ENCODE peak calls at places on chromosomes 4 and X, in four cellular contexts. X, L, C and D are unnamed samples.

GRCh38 chr4:37662861-37663390 is 23.2 kb downstream of the RELL1 start:
- DNase-seq in X (peak), L (no peak), C (no peak), D (no peak)

GRCh38 chrX:4656419-4656818 is 943.0 kb upstream of the PRKX start:
- DNase-seq in X (no peak), L (no peak), C (no peak), D (no peak)

GRCh38 chrX:23514082-23514481 is 153.2 kb upstream of the PRDX4 start:
- DNase-seq in X (no peak), L (no peak), C (no peak), D (no peak)

GRCh38 chrX:7076245-7076661 is 71.3 kb upstream of the STS start:
- DNase-seq in C (no peak), L (no peak), X (no peak), D (no peak)

GRCh38 chrX:16882702-16883486 is 12.7 kb upstream of the RBBP7 start:
- DNase-seq in X (peak), L (peak), C (no peak), D (peak)

GRCh38 chr4:150150545-150151156 is 72.4 kb downstream of the DCLK2 start:
- DNase-seq in L (no peak), C (peak), X (no peak), D (no peak)

GRCh38 chr4:184763150-184763780 is 29.4 kb upstream of the CENPU start:
- DNase-seq in L (no peak), C (no peak), X (no peak), D (no peak)

GRCh38 chr4:129344058-129344457 is 248.1 kb downstream of the C4orf33 start:
- DNase-seq in C (no peak), L (no peak), X (peak), D (peak)

GRCh38 chr4:55312491-55313101 is 33.4 kb upstream of the SRD5A3 start:
- DNase-seq in X (no peak), L (no peak), C (no peak), D (peak)

GRCh38 chrX:152958047-152958446 is 35.9 kb downstream of the PNMA5 start:
- DNase-seq in L (no peak), C (no peak), X (no peak), D (peak)

GRCh38 chr4:41504167-41504566 is 33.8 kb upstream of the LIMCH1 start:
- DNase-seq in X (no peak), C (no peak), L (no peak), D (no peak)

GRCh38 chr4:127244515-127244914 is 388.2 kb upstream of the INTU start:
- DNase-seq in X (no peak), L (no peak), C (no peak), D (no peak)

GRCh38 chrX:110284159-110284558 is 33.7 kb downstream of the AMMECR1 start:
- DNase-seq in X (peak), C (no peak), L (no peak), D (no peak)

GRCh38 chr4:15670576-15670975 is 11.1 kb upstream of the FAM200B start:
- DNase-seq in X (no peak), L (no peak), C (no peak), D (no peak)

GRCh38 chrX:10577863-10578262 is 42.5 kb downstream of the MID1 start:
- DNase-seq in C (no peak), L (no peak), X (no peak), D (no peak)

GRCh38 chrX:10230222-10230621 is 73.4 kb downstream of the CLCN4 start:
- DNase-seq in L (no peak), X (no peak), C (no peak), D (no peak)

GRCh38 chr4:109826719-109827118 is 1.1 kb upstream of the RRH start:
- DNase-seq in X (no peak), C (no peak), L (no peak), D (peak)

GRCh38 chr4:11198516-11199305 is 230.0 kb downstream of the HS3ST1 start:
- DNase-seq in L (no peak), X (no peak), C (no peak), D (no peak)

GRCh38 chr4:54290980-54291379 is 61.9 kb downstream of the PDGFRA start:
- DNase-seq in C (peak), X (no peak), L (no peak), D (no peak)

GRCh38 chr4:13481569-13481968 is 2.6 kb downstream of the RAB28 start:
- DNase-seq in X (no peak), C (no peak), L (no peak), D (peak)

GRCh38 chr4:113645771-113646455 is 115.6 kb downstream of the CAMK2D start:
- DNase-seq in C (no peak), X (peak), L (no peak), D (no peak)

GRCh38 chrX:153934473-153935325 is at the start of gene NAA10:
- DNase-seq in L (peak), C (no peak), X (peak), D (peak)

GRCh38 chr4:152089564-152089963 is 328.8 kb upstream of the GATB start:
- DNase-seq in L (no peak), X (no peak), C (no peak), D (no peak)

GRCh38 chr4:89334311-89334710 is 26.7 kb upstream of the GPRIN3 start:
- DNase-seq in C (no peak), L (no peak), X (no peak), D (no peak)

GRCh38 chr4:182179751-182180150 is 63.5 kb upstream of the TENM3 start:
- DNase-seq in C (no peak), L (no peak), X (no peak), D (no peak)

GRCh38 chrX:7926501-7926900 is 712 bp downstream of the PNPLA4 start:
- DNase-seq in L (no peak), X (no peak), C (no peak), D (no peak)

GRCh38 chrX:24448762-24449161 is 16.3 kb upstream of the PDK3 start:
- DNase-seq in L (no peak), C (no peak), X (no peak), D (no peak)

GRCh38 chr4:106530816-106531215 is 162.2 kb upstream of the GIMD1 start:
- DNase-seq in L (no peak), C (no peak), X (no peak), D (no peak)

GRCh38 chr4:81207793-81208192 is 7.2 kb downstream of the PRKG2 start:
- DNase-seq in L (no peak), X (no peak), C (no peak), D (peak)

GRCh38 chr4:54102747-54103146 is 2.8 kb downstream of the GSX2 start:
- DNase-seq in X (no peak), C (no peak), L (no peak), D (no peak)

GRCh38 chrX:6313356-6313755 is 84.7 kb upstream of the NLGN4X start:
- DNase-seq in C (no peak), L (no peak), X (no peak), D (no peak)

GRCh38 chr4:156954598-156954997 is 17.0 kb downstream of the PDGFC start:
- DNase-seq in L (no peak), C (no peak), X (no peak), D (no peak)

GRCh38 chr4:80566203-80566872 is 230.8 kb downstream of the CFAP299 start:
- DNase-seq in C (no peak), L (no peak), X (no peak), D (no peak)

GRCh38 chr4:189053621-189054020 is 887.1 kb upstream of the FRG1 start:
- DNase-seq in C (no peak), L (no peak), X (no peak), D (no peak)

DNA sequence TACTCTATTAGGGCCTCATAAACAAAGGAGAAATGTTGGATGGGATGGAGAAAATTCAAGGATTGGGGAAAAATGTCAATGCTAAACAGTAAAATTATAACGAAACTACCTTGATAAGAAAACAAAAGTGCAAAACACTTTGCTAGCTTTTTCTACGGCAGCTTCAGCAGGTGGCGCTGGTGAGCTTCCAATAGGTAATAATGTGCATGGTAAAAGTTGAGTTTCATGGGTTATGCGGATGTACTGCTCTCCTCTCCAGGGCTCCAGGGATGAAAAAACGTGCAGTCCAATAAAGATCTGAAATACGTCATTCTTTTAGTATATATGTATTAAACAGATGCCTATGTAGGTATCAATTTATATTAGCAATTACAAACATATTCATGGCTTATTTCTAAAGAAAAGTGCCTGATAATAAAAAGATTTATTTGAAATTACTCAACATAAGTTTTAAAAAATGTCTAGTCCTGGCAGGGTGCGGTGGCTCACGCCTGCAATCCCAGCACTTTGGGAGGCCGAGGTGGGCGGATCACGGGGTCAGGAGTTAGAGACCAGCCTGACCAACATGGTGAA is 239.6 kb downstream of the GRXCR1 start:
- DNase-seq in X (peak), C (no peak), L (no peak), D (peak)
- TF ChIP-seq POLR2A in X (no peak), C (no peak), L (no peak), D (no peak)

DNA sequence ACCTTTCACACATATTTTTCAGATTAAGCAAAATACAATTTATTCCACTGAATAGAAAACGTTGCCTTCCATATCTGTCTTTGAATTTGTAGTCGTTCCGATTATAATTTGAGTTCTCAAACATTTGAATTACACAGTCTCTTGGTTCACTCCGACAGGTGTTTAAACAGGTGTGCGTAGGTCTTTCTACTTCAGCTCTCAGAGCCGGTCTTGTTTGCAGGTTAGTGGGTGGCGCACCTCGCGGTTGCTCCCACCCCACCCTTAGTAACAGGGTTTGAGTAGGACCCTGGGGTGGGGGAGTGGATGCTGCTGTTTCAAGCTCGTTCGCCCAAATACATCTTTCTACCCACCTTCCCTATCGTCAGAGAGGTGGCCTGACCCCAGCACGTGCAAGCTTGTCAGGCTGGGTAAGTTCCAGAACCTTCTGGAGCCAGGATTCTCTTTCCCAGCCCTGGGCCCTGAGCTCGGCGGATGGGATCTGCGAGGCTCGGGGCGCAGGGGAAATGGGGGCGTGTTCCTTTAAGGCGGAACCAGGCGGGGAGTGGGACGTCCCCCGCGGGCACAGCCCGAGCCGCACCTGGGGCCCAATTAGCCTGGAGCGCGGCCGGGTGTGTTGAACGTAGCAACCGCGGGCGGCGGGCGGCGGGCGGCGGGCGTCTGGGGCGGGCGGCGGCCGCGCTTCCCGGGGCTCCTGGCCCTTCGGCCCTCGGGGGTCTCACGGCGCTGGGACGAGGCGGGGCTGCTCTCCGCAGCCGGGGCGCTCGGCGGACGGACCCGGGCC is at the start of gene FAM149A:
- DNase-seq in C (no peak), X (peak), L (no peak), D (no peak)
- TF ChIP-seq POLR2A in C (no peak), X (no peak), L (no peak), D (no peak)

DNA sequence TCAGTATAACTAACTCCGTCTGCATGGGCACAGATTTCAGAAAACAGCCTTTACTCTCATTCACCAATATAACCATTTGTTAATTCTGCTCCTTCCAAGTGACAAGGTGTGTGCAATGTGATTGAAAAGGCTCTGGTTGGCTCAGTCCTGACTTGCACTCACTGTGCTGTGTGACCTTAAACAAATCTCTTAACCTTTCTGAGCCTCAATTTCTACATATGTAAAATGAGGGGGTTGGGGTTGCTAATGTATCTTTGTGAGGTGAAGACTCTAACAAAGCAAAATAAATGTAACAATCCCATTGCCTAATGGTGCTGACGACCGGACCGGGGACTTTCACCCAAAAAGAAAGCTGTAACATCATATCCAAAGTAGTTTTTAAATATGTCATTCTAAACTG is 112.5 kb upstream of the GPC4 start:
- DNase-seq in L (no peak), C (no peak), X (no peak), D (no peak)
- TF ChIP-seq POLR2A in L (no peak), C (no peak), X (no peak), D (no peak)

GRCh38 chr4:139301821-139302611 is at the start of gene NDUFC1:
- DNase-seq in L (peak), C (no peak), X (peak), D (peak)
- TF ChIP-seq POLR2A in L (no peak), C (no peak), X (no peak), D (no peak)

GRCh38 chr4:78218260-78218659 is 161.1 kb downstream of the FRAS1 start:
- DNase-seq in L (no peak), C (no peak), X (no peak), D (no peak)
- TF ChIP-seq POLR2A in L (no peak), C (no peak), X (no peak), D (no peak)

GRCh38 chr4:124275-125081 is at the start of gene ZNF718:
- DNase-seq in L (peak), C (peak), X (peak), D (peak)
- TF ChIP-seq POLR2A in L (peak), C (no peak), X (peak), D (peak)

GRCh38 chr4:158376441-158376840 is 145.2 kb upstream of the RXFP1 start:
- DNase-seq in X (no peak), L (no peak), C (no peak), D (no peak)
- TF ChIP-seq POLR2A in X (no peak), L (no peak), C (no peak), D (no peak)